ENCODE peak calls at places on chromosomes 1 and 21, in eight cellular contexts. M, U, I, O, Z, F, K and N are unnamed samples.
A peak's percentile ranks its signal among the peaks of the same experiment; 100 is the strongest.

GRCh38 chr1:167512262-167512661 is 6.1 kb downstream of the CD247 start:
- DNase-seq in F (no peak), M (no peak), O (no peak), Z (no peak), K (no peak), U (no peak), I (no peak), N (no peak)

GRCh38 chr21:41153443-41153842 is 14.5 kb upstream of the BACE2 start:
- DNase-seq in Z (no peak), F (no peak), M (no peak), U (no peak), K (no peak), I (no peak), O (no peak), N (no peak)

GRCh38 chr1:38641661-38642060 is 217.9 kb downstream of the RRAGC start:
- DNase-seq in Z (no peak), I (no peak), M (no peak), O (no peak), U (no peak), K (no peak), F (peak; percentile 90), N (no peak)

GRCh38 chr1:1245178-1245839 is 1.2 kb downstream of the C1QTNF12 start:
- DNase-seq in U (no peak), I (no peak), K (no peak), M (no peak), F (no peak), Z (no peak), O (no peak), N (no peak)

GRCh38 chr1:184188091-184188490 is 136.6 kb downstream of the TSEN15 start:
- DNase-seq in U (no peak), I (no peak), M (no peak), K (no peak), F (no peak), O (no peak), Z (no peak), N (no peak)

GRCh38 chr1:109649380-109649987 is 6.4 kb upstream of the GSTM4 start:
- DNase-seq in U (no peak), K (peak; percentile 4), O (no peak), I (peak; percentile 34), F (peak; percentile 39), Z (no peak), M (peak; percentile 18), N (no peak)

GRCh38 chr1:188822248-188822647 is 1655.4 kb downstream of the BRINP3 start:
- DNase-seq in I (no peak), M (no peak), O (no peak), U (no peak), Z (no peak), F (no peak), K (no peak), N (no peak)

GRCh38 chr1:6534248-6534647 is 20.1 kb downstream of the NOL9 start:
- DNase-seq in I (no peak), U (no peak), M (no peak), Z (no peak), K (no peak), O (no peak), F (no peak), N (no peak)

GRCh38 chr21:32732544-32732943 is 4.7 kb upstream of the SYNJ1 start:
- DNase-seq in U (no peak), O (no peak), M (no peak), F (no peak), I (no peak), Z (no peak), K (no peak), N (no peak)

GRCh38 chr1:156382561-156382960 is 13.6 kb downstream of the RHBG start:
- DNase-seq in I (no peak), K (no peak), F (no peak), M (no peak), U (no peak), O (no peak), Z (no peak), N (no peak)

GRCh38 chr1:15173863-15174614 is 20.5 kb downstream of the TMEM51 start:
- DNase-seq in M (no peak), Z (peak; percentile 84), F (no peak), U (no peak), O (no peak), I (no peak), K (no peak), N (no peak)

GRCh38 chr1:1141244-1141910 is 25.5 kb upstream of the C1orf159 start:
- DNase-seq in O (no peak), M (no peak), F (no peak), Z (no peak), U (no peak), I (no peak), K (no peak), N (no peak)

GRCh38 chr1:145926706-145927072 is 595 bp downstream of the RBM8A start:
- DNase-seq in M (no peak), I (no peak), O (peak; percentile 10), F (no peak), Z (no peak), K (no peak), U (peak; percentile 41), N (no peak)

GRCh38 chr1:10980841-10981727 is 31.4 kb upstream of the TARDBP start:
- DNase-seq in I (no peak), F (no peak), M (no peak), O (no peak), K (no peak), Z (no peak), U (no peak), N (no peak)

GRCh38 chr1:110309768-110310167 is 29.4 kb upstream of the RBM15 start:
- DNase-seq in Z (no peak), M (no peak), F (no peak), O (no peak), I (no peak), U (no peak), K (no peak), N (no peak)

GRCh38 chr21:44293551-44294231 is 6.2 kb upstream of the PFKL start:
- DNase-seq in Z (no peak), U (peak; percentile 57), F (no peak), O (no peak), K (no peak), I (no peak), M (no peak), N (peak; percentile 36)

GRCh38 chr1:232627645-232628334 is 2.1 kb downstream of the SIPA1L2 start:
- DNase-seq in Z (peak; percentile 86), F (no peak), O (no peak), M (no peak), I (no peak), U (peak; percentile 59), K (no peak), N (no peak)

GRCh38 chr1:37513795-37514349 is 694 bp downstream of the MEAF6 start:
- DNase-seq in F (no peak), K (peak; percentile 43), M (no peak), U (peak; percentile 55), O (peak; percentile 47), I (peak; percentile 50), Z (peak; percentile 31), N (peak; percentile 25)

GRCh38 chr21:41800425-41801186 is 33.8 kb upstream of the RIPK4 start:
- DNase-seq in I (no peak), K (no peak), Z (no peak), M (no peak), U (no peak), O (no peak), F (no peak), N (no peak)

GRCh38 chr1:182666736-182667135 is 17.7 kb downstream of the RGS8 start:
- DNase-seq in U (no peak), K (no peak), F (no peak), O (no peak), I (no peak), M (no peak), Z (no peak), N (no peak)

GRCh38 chr21:46183910-46184624 is at the start of gene SPATC1L:
- DNase-seq in U (peak; percentile 46), K (peak; percentile 76), M (no peak), O (peak; percentile 59), I (peak; percentile 79), Z (peak; percentile 45), F (peak; percentile 85), N (peak; percentile 16)

GRCh38 chr21:42093991-42094417 is 22.9 kb downstream of the UMODL1 start:
- DNase-seq in M (no peak), I (no peak), U (no peak), K (no peak), Z (no peak), F (no peak), O (peak; percentile 17), N (no peak)

GRCh38 chr1:210340751-210341328 is 12.1 kb downstream of the HHAT start:
- DNase-seq in Z (no peak), K (no peak), F (no peak), I (no peak), O (no peak), U (peak; percentile 13), M (no peak), N (no peak)
- H3K4me1 ChIP-seq in Z (no peaks in the 10 kb centered on the region), K (no peaks in the 10 kb centered on the region), F (peaks cover 19% of the 10 kb centered on the region), I (no peaks in the 10 kb centered on the region), O (no peaks in the 10 kb centered on the region), U (peaks cover 12% of the 10 kb centered on the region), M (no peaks in the 10 kb centered on the region), N (peaks cover 28% of the 10 kb centered on the region)

DNA sequence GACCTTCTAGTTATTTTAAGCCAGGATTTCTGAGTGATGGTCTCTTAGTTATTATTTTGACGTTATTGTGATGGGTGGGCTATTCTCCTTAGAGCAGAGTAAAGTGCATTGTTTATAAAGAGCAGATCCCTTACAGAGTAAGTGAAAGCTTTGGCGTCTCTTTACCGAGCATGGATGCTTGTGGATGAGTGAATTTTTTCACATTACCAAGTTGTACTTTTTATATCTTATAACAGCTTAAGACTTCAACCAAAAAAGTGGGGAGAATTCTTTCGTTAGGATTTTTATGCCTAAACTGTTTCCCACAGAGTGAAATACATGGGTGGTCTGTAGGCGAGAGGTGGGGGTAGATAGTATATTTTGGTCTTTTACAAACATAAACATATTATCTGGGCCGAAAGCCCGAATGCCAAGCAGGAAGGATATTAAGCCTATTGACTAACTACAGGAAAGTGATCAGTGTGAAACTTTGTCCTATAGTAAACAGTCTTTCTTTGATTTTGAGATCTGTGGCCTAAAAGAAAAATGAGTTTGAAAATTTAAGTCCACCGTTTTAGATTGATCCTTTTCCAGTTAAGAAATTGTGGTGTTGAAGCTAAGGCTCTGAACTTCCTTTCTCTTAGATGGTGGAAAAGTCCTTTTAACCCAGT is 279.0 kb upstream of the C1orf105 start:
- DNase-seq in K (no peak), I (no peak), F (no peak), Z (no peak), M (no peak), O (no peak), U (no peak), N (no peak)
- H3K4me3 ChIP-seq in K (no peak overlapping the region), I (peak overlapping the region; percentile 38), F (peak overlapping the region; percentile 54), Z (no peak overlapping the region), M (no peak overlapping the region), O (no peak overlapping the region), U (no peak overlapping the region), N (no peak overlapping the region)

GRCh38 chr1:13725714-13726175 is 25.8 kb downstream of the PRDM2 start:
- DNase-seq in I (no peak), O (peak; percentile 20), Z (peak; percentile 66), K (no peak), M (peak; percentile 23), U (peak; percentile 81), F (no peak), N (peak; percentile 44)
- H3K27ac ChIP-seq in I (no peak overlapping the region), O (no peak overlapping the region), Z (no peak overlapping the region), K (no peak overlapping the region), M (no peak overlapping the region), U (peak overlapping the region; percentile 61), F (no peak overlapping the region), N (no peak overlapping the region)

GRCh38 chr1:201895120-201895665 is 6.5 kb downstream of the SHISA4 start:
- DNase-seq in I (peak; percentile 52), Z (no peak), U (no peak), F (no peak), O (no peak), K (no peak), M (no peak), N (no peak)
- H3K4me1 ChIP-seq in I (peaks cover 8% of the 10 kb centered on the region), Z (no peaks in the 10 kb centered on the region), U (no peaks in the 10 kb centered on the region), F (peaks cover 100% of the 10 kb centered on the region), O (no peaks in the 10 kb centered on the region), K (no peaks in the 10 kb centered on the region), M (peaks cover 4% of the 10 kb centered on the region), N (no peaks in the 10 kb centered on the region)